ENCODE peak calls at places on chromosomes 13 and 19, in four cellular contexts. G is GM23338, U is Peyer's patch, T is BJ. W is an unnamed sample.

GRCh38 chr13:32211788-32212187 is 103.4 kb downstream of the ZAR1L start:
- DNase-seq in G (no peak), U (no peak), T (peak; percentile 99), W (no peak)

GRCh38 chr13:34276764-34277163 is 458.8 kb downstream of the RFC3 start:
- DNase-seq in G (no peak), U (no peak), T (no peak), W (no peak)

GRCh38 chr19:55626350-55626749 is 2.0 kb upstream of the ZNF784 start:
- DNase-seq in G (no peak), U (no peak), T (no peak), W (no peak)

GRCh38 chr13:42803563-42804212 is 22.3 kb downstream of the FAM216B start:
- DNase-seq in G (no peak), U (no peak), T (no peak), W (no peak)

GRCh38 chr13:89163081-89163480 is 1491.9 kb downstream of the SLITRK5 start:
- DNase-seq in G (no peak), U (no peak), T (no peak), W (no peak)

GRCh38 chr13:101527130-101527529 is 74.7 kb downstream of the ITGBL1 start:
- DNase-seq in G (no peak), U (no peak), T (no peak), W (no peak)

GRCh38 chr19:33193864-33194362 is at the start of gene LRP3:
- DNase-seq in G (peak; percentile 55), U (peak; percentile 63), T (no peak), W (no peak)

GRCh38 chr13:98731925-98732324 is 20.5 kb downstream of the SLC15A1 start:
- DNase-seq in G (no peak), U (no peak), T (no peak), W (no peak)

GRCh38 chr19:45640849-45641273 is 1.7 kb upstream of the EML2 start:
- DNase-seq in G (peak; percentile 89), U (peak; percentile 63), T (no peak), W (no peak)

GRCh38 chr13:98613591-98613990 is 36.7 kb upstream of the STK24 start:
- DNase-seq in G (no peak), U (no peak), T (no peak), W (no peak)

GRCh38 chr13:113736258-113736731 is 22.7 kb upstream of the TMEM255B start:
- DNase-seq in G (no peak), U (peak; percentile 46), T (no peak), W (no peak)

DNA sequence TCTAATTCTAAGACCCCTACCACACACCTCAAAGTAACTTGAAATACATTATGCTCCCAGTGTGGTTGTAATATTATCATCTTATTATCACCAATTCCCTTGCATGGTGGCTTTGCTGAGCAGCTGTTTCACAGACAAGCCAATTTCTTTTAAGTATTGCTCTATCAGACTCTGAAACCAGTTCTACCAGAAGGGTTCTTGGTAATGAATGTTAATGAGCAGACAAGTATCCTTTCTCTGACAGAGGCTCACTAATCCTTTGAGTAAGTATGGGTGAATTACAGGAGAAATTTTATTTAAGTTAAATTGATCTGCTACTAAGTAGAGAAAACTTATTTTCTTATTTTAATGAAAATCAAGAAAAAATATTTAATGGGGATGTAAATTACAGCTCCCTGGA is 326.0 kb downstream of the GPC6 start:
- DNase-seq in G (peak; percentile 52), U (no peak), T (no peak), W (no peak)
- H3K27me3 ChIP-seq in G (no peaks in the 10 kb centered on the region), U (no peaks in the 10 kb centered on the region), T (no peaks in the 10 kb centered on the region), W (no peaks in the 10 kb centered on the region)

DNA sequence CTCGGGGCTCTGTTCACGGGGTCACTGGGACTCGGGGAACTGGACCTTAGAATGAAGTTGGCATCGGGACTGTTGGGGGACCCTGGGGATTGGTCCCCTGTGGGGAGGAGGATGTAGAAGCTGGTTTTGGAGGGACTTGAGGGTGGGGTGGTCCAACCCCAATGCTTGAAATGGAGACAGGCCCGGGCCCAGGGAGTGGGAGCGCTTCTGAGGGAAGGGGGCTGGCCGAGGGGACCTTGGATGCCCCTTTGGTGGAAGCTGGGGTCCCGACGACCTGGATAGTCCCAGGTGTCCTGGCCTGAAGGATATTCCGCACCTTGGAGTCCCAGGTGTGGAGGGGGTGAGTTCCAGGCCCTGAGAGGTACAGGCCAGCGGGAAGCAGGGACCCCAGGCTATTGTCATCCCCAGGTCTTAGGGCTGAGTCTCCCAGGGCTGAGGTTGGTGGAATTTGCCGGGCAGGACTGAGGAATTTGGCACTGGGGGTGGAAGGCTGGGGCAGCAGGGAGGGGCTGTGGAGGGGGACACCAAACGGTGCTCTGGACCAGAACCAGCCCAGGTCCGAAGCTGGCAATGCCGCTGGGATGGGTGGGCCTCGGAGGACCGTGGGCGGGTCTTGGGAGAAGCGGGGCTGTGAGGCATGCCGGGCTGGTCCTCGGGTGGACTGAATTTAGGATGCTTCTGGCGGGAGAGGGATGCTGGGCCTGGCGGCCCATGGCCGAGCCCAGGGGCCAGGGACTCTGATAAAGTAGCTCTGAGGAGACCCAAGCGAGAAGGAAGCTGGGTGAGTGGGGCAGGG is 1.8 kb downstream of the HDGFL2 start:
- DNase-seq in G (peak; percentile 55), U (no peak), T (no peak), W (no peak)
- H3K4me3 ChIP-seq in G (peak overlapping the region; percentile 85), U (peak overlapping the region; percentile 9), T (peak overlapping the region; percentile 92), W (peak overlapping the region; percentile 71)

GRCh38 chr19:4256563-4256962 is 9.7 kb downstream of the YJU2 start:
- DNase-seq in G (peak; percentile 60), U (no peak), T (no peak), W (no peak)
- H3K36me3 ChIP-seq in G (peaks cover 24% of the 10 kb centered on the region), U (peaks cover 97% of the 10 kb centered on the region), T (peaks cover 23% of the 10 kb centered on the region), W (peaks cover 5% of the 10 kb centered on the region)

DNA sequence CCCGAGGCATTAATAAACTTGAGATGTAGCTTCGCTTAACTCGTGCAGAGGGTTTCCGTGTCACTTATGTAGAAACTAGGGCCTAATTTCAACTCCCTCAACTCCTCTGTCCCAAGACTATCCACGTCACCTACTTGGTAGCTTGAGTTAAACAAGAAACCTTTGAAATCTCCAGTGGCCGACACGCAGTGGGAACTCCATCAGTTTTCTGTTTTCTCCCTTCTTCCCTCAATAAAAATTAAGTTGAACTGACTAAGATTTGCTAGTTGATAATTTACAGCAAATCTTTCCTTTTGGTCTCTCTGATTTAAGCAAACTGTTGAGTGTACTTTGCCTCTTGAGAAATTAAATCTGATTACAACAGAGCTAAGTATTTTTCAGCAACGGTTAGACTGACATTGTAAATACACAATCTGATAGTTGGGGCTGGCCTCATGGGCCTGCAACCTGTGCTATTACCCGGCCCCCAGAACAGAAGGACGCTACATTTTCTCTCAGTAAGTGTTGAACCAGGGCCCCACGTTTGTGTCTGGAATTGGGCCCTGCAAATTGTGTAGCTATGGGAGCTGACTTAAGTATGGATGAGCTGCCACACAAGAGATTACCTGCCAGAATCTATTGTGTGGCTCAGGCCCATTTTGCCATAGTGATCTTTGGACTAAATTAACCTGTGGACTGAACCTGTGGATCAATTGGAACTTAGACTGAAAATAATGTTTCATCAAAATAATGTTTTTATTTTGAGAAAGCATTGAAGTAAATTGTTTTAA is 692 bp upstream of the ESD start:
- DNase-seq in G (no peak), U (no peak), T (no peak), W (peak; percentile 14)
- H3K27me3 ChIP-seq in G (no peaks in the 10 kb centered on the region), U (no peaks in the 10 kb centered on the region), T (no peaks in the 10 kb centered on the region), W (no peaks in the 10 kb centered on the region)

GRCh38 chr13:45337395-45337794 is 3.6 kb downstream of the TPT1 start:
- DNase-seq in G (no peak), U (no peak), T (no peak), W (no peak)
- H3K4me3 ChIP-seq in G (no peak overlapping the region), U (no peak overlapping the region), T (no peak overlapping the region), W (no peak overlapping the region)

GRCh38 chr19:11832253-11832912 is 16.1 kb upstream of the ZNF439 start:
- DNase-seq in G (no peak), U (no peak), T (no peak), W (no peak)
- H3K36me3 ChIP-seq in G (peaks cover 22% of the 10 kb centered on the region), U (peaks cover 69% of the 10 kb centered on the region), T (peaks cover 5% of the 10 kb centered on the region), W (peaks cover 4% of the 10 kb centered on the region)

GRCh38 chr19:15636026-15636425 is 4.7 kb upstream of the CYP4F3 start:
- DNase-seq in G (no peak), U (no peak), T (no peak), W (no peak)

GRCh38 chr19:15633122-15633521 is 7.6 kb upstream of the CYP4F3 start:
- DNase-seq in G (no peak), U (no peak), T (no peak), W (no peak)

GRCh38 chr19:15634105-15634504 is 6.6 kb upstream of the CYP4F3 start:
- DNase-seq in G (no peak), U (no peak), T (no peak), W (no peak)

GRCh38 chr19:15631817-15632216 is 8.9 kb upstream of the CYP4F3 start:
- DNase-seq in G (peak; percentile 28), U (no peak), T (no peak), W (no peak)

GRCh38 chr19:15635016-15635805 is 5.5 kb upstream of the CYP4F3 start:
- DNase-seq in G (no peak), U (no peak), T (no peak), W (no peak)
- H3K27me3 ChIP-seq in G (no peaks in the 10 kb centered on the region), U (no peaks in the 10 kb centered on the region), T (no peaks in the 10 kb centered on the region), W (no peaks in the 10 kb centered on the region)